ENCODE peak calls at places on chromosomes 6 and 20, in ten cellular contexts. K, U, C, T, G, L, V, W, N and J are unnamed samples.

GRCh38 chr6:150288456-150288855 is 80.4 kb upstream of the IYD start:
- DNase-seq in G (no peak), U (no peak), T (no peak), V (no peak), W (no peak), N (no peak), C (no peak), L (no peak), K (no peak), J (no peak)

GRCh38 chr6:13368079-13368478 is 39.7 kb upstream of the TBC1D7 start:
- DNase-seq in L (peak; percentile 62), G (no peak), U (no peak), C (no peak), N (no peak), T (no peak), W (no peak), K (no peak), V (no peak), J (no peak)

GRCh38 chr6:6176132-6176531 is 144.3 kb downstream of the F13A1 start:
- DNase-seq in G (no peak), V (no peak), K (no peak), W (no peak), U (no peak), L (no peak), C (no peak), N (no peak), T (no peak), J (no peak)

GRCh38 chr20:35319206-35320197 is 27.3 kb upstream of the FAM83C start:
- DNase-seq in V (no peak), C (peak; percentile 73), K (no peak), G (no peak), N (no peak), U (no peak), L (no peak), W (peak; percentile 7), T (no peak), J (no peak)

GRCh38 chr6:71246596-71246995 is 42.0 kb upstream of the OGFRL1 start:
- DNase-seq in T (no peak), G (no peak), N (no peak), L (peak; percentile 90), W (no peak), V (no peak), K (no peak), C (no peak), U (no peak), J (no peak)

GRCh38 chr6:160027076-160027475 is 58.2 kb downstream of the IGF2R start:
- DNase-seq in C (no peak), W (no peak), L (no peak), T (no peak), V (no peak), U (no peak), K (no peak), G (no peak), N (no peak), J (no peak)

GRCh38 chr6:99614430-99615161 is 8.0 kb downstream of the PRDM13 start:
- DNase-seq in W (peak; percentile 71), V (no peak), N (peak; percentile 86), U (no peak), G (no peak), T (no peak), C (no peak), K (no peak), L (no peak), J (no peak)

GRCh38 chr6:117050301-117050700 is 173.3 kb downstream of the RFX6 start:
- DNase-seq in K (no peak), V (no peak), N (no peak), W (no peak), U (no peak), C (no peak), G (no peak), T (no peak), L (no peak), J (no peak)

GRCh38 chr20:41029150-41029872 is 689 bp downstream of the TOP1 start:
- DNase-seq in G (peak; percentile 87), C (no peak), L (peak; percentile 26), W (no peak), V (no peak), T (no peak), N (peak; percentile 73), U (peak; percentile 34), K (peak; percentile 37), J (no peak)

GRCh38 chr6:96234476-96234875 is 218.7 kb downstream of the FUT9 start:
- DNase-seq in U (no peak), K (no peak), V (no peak), C (no peak), L (no peak), N (no peak), G (no peak), T (no peak), W (no peak), J (no peak)

GRCh38 chr6:106894978-106895702 is 79.4 kb downstream of the CD24 start:
- DNase-seq in K (no peak), W (no peak), N (no peak), G (no peak), U (no peak), V (no peak), L (no peak), C (peak; percentile 8), T (peak; percentile 6), J (no peak)

GRCh38 chr20:46406200-46406985 is at the start of gene ELMO2:
- DNase-seq in N (peak; percentile 98), T (peak; percentile 95), V (peak; percentile 96), W (peak; percentile 96), C (peak; percentile 98), L (peak; percentile 99), U (peak; percentile 99), K (peak; percentile 98), G (peak; percentile 99), J (peak; percentile 89)

GRCh38 chr6:55108469-55109130 is 65.7 kb upstream of the HCRTR2 start:
- DNase-seq in W (peak; percentile 66), L (no peak), V (no peak), T (no peak), U (no peak), K (no peak), N (peak; percentile 74), G (no peak), C (no peak), J (no peak)

GRCh38 chr20:728022-728944 is 40.0 kb downstream of the SLC52A3 start:
- DNase-seq in C (peak; percentile 13), T (no peak), K (peak; percentile 45), L (peak; percentile 62), U (peak; percentile 59), G (no peak), W (peak; percentile 47), N (peak; percentile 95), V (peak; percentile 14), J (peak; percentile 58)

GRCh38 chr6:71533939-71534379 is 245.3 kb downstream of the OGFRL1 start:
- DNase-seq in C (peak; percentile 30), T (no peak), G (no peak), U (no peak), L (peak; percentile 72), V (no peak), W (no peak), K (no peak), N (no peak), J (no peak)

GRCh38 chr20:50032955-50033666 is 50.3 kb downstream of the SNAI1 start:
- DNase-seq in L (no peak), K (no peak), U (no peak), N (no peak), T (no peak), W (no peak), V (no peak), G (no peak), C (no peak), J (no peak)

GRCh38 chr6:139219271-139219729 is 72.5 kb downstream of the TXLNB start:
- DNase-seq in K (peak; percentile 85), U (peak; percentile 79), G (peak; percentile 96), T (peak; percentile 83), C (peak; percentile 87), W (peak; percentile 76), N (peak; percentile 92), V (peak; percentile 50), L (peak; percentile 57), J (peak; percentile 33)

GRCh38 chr6:25700841-25701240 is 48.8 kb downstream of the SCGN start:
- DNase-seq in K (no peak), G (no peak), W (no peak), L (peak; percentile 30), U (no peak), C (no peak), V (no peak), T (no peak), N (no peak), J (no peak)

GRCh38 chr20:38308047-38308438 is 4.1 kb downstream of the BPI start:
- DNase-seq in U (no peak), K (no peak), C (no peak), L (no peak), V (no peak), T (no peak), N (no peak), G (no peak), W (no peak), J (no peak)

GRCh38 chr6:121664199-121664598 is 228.8 kb downstream of the GJA1 start:
- DNase-seq in U (no peak), T (peak; percentile 32), G (no peak), V (no peak), N (no peak), C (no peak), K (no peak), W (no peak), L (no peak), J (no peak)

GRCh38 chr20:32959351-32960221 is 44.6 kb downstream of the SUN5 start:
- DNase-seq in G (peak; percentile 85), T (no peak), L (no peak), N (peak; percentile 53), V (no peak), K (no peak), W (no peak), C (no peak), U (no peak), J (no peak)